ENCODE peak calls at places on chromosomes 2 and 18, in ten cellular contexts. Q is GM23248, U is H9, Y is neuronal stem cell, F is GM23338, B is IMR-90, W is HCT116, Z is PC-3, R is OCI-LY7, O is hepatocyte. L is an unnamed sample.
A peak's percentile ranks its signal among the peaks of the same experiment; 100 is the strongest.

GRCh38 chr2:120977582-120978358 is 242.1 kb downstream of the GLI2 start:
- DNase-seq in Q (no peak), U (no peak), Y (no peak), F (no peak), B (no peak), W (no peak), Z (no peak), R (no peak), O (no peak), L (no peak)

GRCh38 chr2:113012436-113013335 is 7.4 kb downstream of the IL36A start:
- DNase-seq in Q (peak; percentile 48), U (no peak), Y (no peak), F (no peak), B (peak; percentile 36), W (no peak), Z (peak; percentile 79), R (no peak), O (peak; percentile 23), L (peak; percentile 27)

GRCh38 chr2:27249891-27250651 is 12.8 kb downstream of the SLC30A3 start:
- DNase-seq in Q (peak; percentile 66), U (peak; percentile 87), Y (peak; percentile 66), F (peak; percentile 92), B (peak; percentile 31), W (peak; percentile 23), Z (peak; percentile 36), R (peak; percentile 91), O (peak; percentile 69), L (peak; percentile 50)

GRCh38 chr2:240968731-240969624 is 29.4 kb upstream of the SNED1 start:
- DNase-seq in Q (no peak), U (peak; percentile 52), Y (no peak), F (no peak), B (no peak), W (no peak), Z (no peak), R (no peak), O (no peak), L (no peak)

GRCh38 chr2:187774551-187775071 is 220.4 kb upstream of the TFPI start:
- DNase-seq in Q (peak; percentile 64), U (no peak), Y (no peak), F (no peak), B (peak; percentile 62), W (no peak), Z (peak; percentile 57), R (no peak), O (no peak), L (no peak)

GRCh38 chr2:182144780-182145170 is 159.1 kb downstream of the PPP1R1C start:
- DNase-seq in Q (peak; percentile 51), U (no peak), Y (no peak), F (no peak), B (no peak), W (no peak), Z (no peak), R (no peak), O (no peak), L (no peak)

GRCh38 chr2:183123959-183124221 is 353 bp upstream of the NUP35 start:
- DNase-seq in Q (no peak), U (no peak), Y (no peak), F (no peak), B (no peak), W (no peak), Z (no peak), R (no peak), O (no peak), L (no peak)

GRCh38 chr2:65351234-65351947 is 81.0 kb downstream of the SPRED2 start:
- DNase-seq in Q (peak; percentile 23), U (no peak), Y (no peak), F (no peak), B (peak; percentile 54), W (no peak), Z (no peak), R (no peak), O (peak; percentile 42), L (no peak)

GRCh38 chr2:217086038-217086522 is 226.2 kb upstream of the TNP1 start:
- DNase-seq in Q (peak; percentile 79), U (no peak), Y (no peak), F (no peak), B (peak; percentile 64), W (no peak), Z (peak; percentile 21), R (no peak), O (no peak), L (no peak)

GRCh38 chr2:127563458-127564428 is 28.3 kb downstream of the MYO7B start:
- DNase-seq in Q (no peak), U (no peak), Y (no peak), F (no peak), B (no peak), W (no peak), Z (no peak), R (no peak), O (no peak), L (no peak)

GRCh38 chr2:218889937-218890336 is 9.3 kb downstream of the WNT10A start:
- DNase-seq in Q (no peak), U (no peak), Y (no peak), F (no peak), B (no peak), W (no peak), Z (no peak), R (no peak), O (no peak), L (no peak)

GRCh38 chr18:3593904-3594759 is 144.2 kb downstream of the TGIF1 start:
- DNase-seq in Q (peak; percentile 97), U (peak; percentile 89), Y (peak; percentile 92), F (peak; percentile 86), B (peak; percentile 98), W (peak; percentile 95), Z (peak; percentile 94), R (peak; percentile 97), O (peak; percentile 92), L (peak; percentile 93)

GRCh38 chr2:14524803-14525080 is 107.8 kb upstream of the LRATD1 start:
- DNase-seq in Q (peak; percentile 38), U (no peak), Y (no peak), F (no peak), B (peak; percentile 55), W (no peak), Z (peak; percentile 63), R (no peak), O (no peak), L (no peak)

GRCh38 chr2:127293386-127293757 is 572 bp downstream of the ERCC3 start:
- DNase-seq in Q (peak; percentile 43), U (no peak), Y (no peak), F (peak; percentile 27), B (no peak), W (no peak), Z (peak; percentile 24), R (no peak), O (peak; percentile 11), L (no peak)

GRCh38 chr2:20012032-20012281 is 511 bp downstream of the MATN3 start:
- DNase-seq in Q (no peak), U (peak; percentile 36), Y (peak; percentile 12), F (peak; percentile 23), B (no peak), W (no peak), Z (no peak), R (no peak), O (no peak), L (no peak)

GRCh38 chr2:152560163-152560562 is 157.1 kb downstream of the PRPF40A start:
- DNase-seq in Q (peak; percentile 68), U (no peak), Y (no peak), F (no peak), B (peak; percentile 77), W (no peak), Z (peak; percentile 63), R (no peak), O (no peak), L (no peak)

GRCh38 chr2:145184741-145185671 is 665.1 kb upstream of the ZEB2 start:
- DNase-seq in Q (peak; percentile 75), U (no peak), Y (no peak), F (no peak), B (peak; percentile 62), W (no peak), Z (no peak), R (no peak), O (no peak), L (no peak)

GRCh38 chr18:9682572-9682971 is 25.5 kb upstream of the RAB31 start:
- DNase-seq in Q (no peak), U (no peak), Y (no peak), F (no peak), B (no peak), W (no peak), Z (no peak), R (no peak), O (no peak), L (no peak)

GRCh38 chr18:9688036-9688741 is 19.9 kb upstream of the RAB31 start:
- DNase-seq in Q (peak; percentile 30), U (no peak), Y (no peak), F (peak; percentile 32), B (peak; percentile 77), W (no peak), Z (peak; percentile 23), R (no peak), O (no peak), L (no peak)

GRCh38 chr18:9681217-9681616 is 26.9 kb upstream of the RAB31 start:
- DNase-seq in Q (no peak), U (no peak), Y (no peak), F (no peak), B (no peak), W (no peak), Z (no peak), R (no peak), O (no peak), L (no peak)

GRCh38 chr18:9683418-9684396 is 24.4 kb upstream of the RAB31 start:
- DNase-seq in Q (peak; percentile 89), U (no peak), Y (no peak), F (peak; percentile 23), B (peak; percentile 70), W (peak; percentile 50), Z (peak; percentile 89), R (no peak), O (no peak), L (peak; percentile 76)

GRCh38 chr18:9684901-9685738 is 23.0 kb upstream of the RAB31 start:
- DNase-seq in Q (peak; percentile 84), U (no peak), Y (no peak), F (no peak), B (peak; percentile 64), W (no peak), Z (no peak), R (no peak), O (no peak), L (no peak)
- H3K27ac ChIP-seq in Q (peak overlapping the region; percentile 91), U (no peak overlapping the region), Y (no peak overlapping the region), F (no peak overlapping the region), B (peak overlapping the region; percentile 19), W (no peak overlapping the region), Z (no peak overlapping the region), R (no peak overlapping the region), O (peak overlapping the region; percentile 44), L (no peak overlapping the region)

GRCh38 chr2:3766824-3767223 is 63.4 kb downstream of the DCDC2C start:
- DNase-seq in Q (no peak), U (no peak), Y (no peak), F (no peak), B (no peak), W (no peak), Z (no peak), R (no peak), O (no peak), L (no peak)
- H2AFZ ChIP-seq in Q (no peak overlapping the region), U (no peak overlapping the region), Y (no peak overlapping the region), F (no peak overlapping the region), B (no peak overlapping the region), W (no peak overlapping the region), Z (no peak overlapping the region), R (no peak overlapping the region), O (no peak overlapping the region), L (no peak overlapping the region)

GRCh38 chr18:79707239-79707638 is 27.6 kb downstream of the CTDP1 start:
- DNase-seq in Q (no peak), U (no peak), Y (no peak), F (no peak), B (no peak), W (no peak), Z (no peak), R (no peak), O (no peak), L (no peak)
- H3K27ac ChIP-seq in Q (no peak overlapping the region), U (no peak overlapping the region), Y (no peak overlapping the region), F (no peak overlapping the region), B (no peak overlapping the region), W (no peak overlapping the region), Z (no peak overlapping the region), R (no peak overlapping the region), O (no peak overlapping the region), L (no peak overlapping the region)

GRCh38 chr18:7152485-7152884 is 34.9 kb upstream of the LAMA1 start:
- DNase-seq in Q (peak; percentile 8), U (no peak), Y (no peak), F (no peak), B (no peak), W (no peak), Z (no peak), R (no peak), O (peak; percentile 2), L (no peak)
- H2AFZ ChIP-seq in Q (no peak overlapping the region), U (no peak overlapping the region), Y (no peak overlapping the region), F (no peak overlapping the region), B (no peak overlapping the region), W (no peak overlapping the region), Z (no peak overlapping the region), R (no peak overlapping the region), O (no peak overlapping the region), L (no peak overlapping the region)

L was measured in PC-9.